ENCODE peak calls at places on chromosomes 4 and X, in nine cellular contexts. One of them, this sample, is unnamed.
A peak's percentile ranks its signal among the peaks of the same experiment; 100 is the strongest.

GRCh38 chrX:149937881-149938426 is 337 bp downstream of the EOLA2 start:
- DNase-seq in transverse colon: peak; percentile 19
- DNase-seq in suprapubic skin: no peak
- DNase-seq in H1: no peak
- DNase-seq in sigmoid colon: peak; percentile 71
- DNase-seq in SK-N-SH: no peak
- DNase-seq in upper lobe of left lung: peak; percentile 83
- DNase-seq in K562: no peak
- DNase-seq in HepG2: no peak
- DNase-seq in this sample: no peak

GRCh38 chr4:95092762-95093161 is 335.0 kb downstream of the BMPR1B start:
- DNase-seq in transverse colon: no peak
- DNase-seq in suprapubic skin: no peak
- DNase-seq in H1: no peak
- DNase-seq in sigmoid colon: no peak
- DNase-seq in SK-N-SH: peak; percentile 12
- DNase-seq in upper lobe of left lung: no peak
- DNase-seq in K562: no peak
- DNase-seq in HepG2: no peak
- DNase-seq in this sample: no peak

GRCh38 chrX:148960060-148960459 is 459.6 kb downstream of the AFF2 start:
- DNase-seq in transverse colon: no peak
- DNase-seq in suprapubic skin: no peak
- DNase-seq in H1: no peak
- DNase-seq in sigmoid colon: no peak
- DNase-seq in SK-N-SH: no peak
- DNase-seq in upper lobe of left lung: no peak
- DNase-seq in K562: no peak
- DNase-seq in HepG2: no peak
- DNase-seq in this sample: no peak

GRCh38 chrX:349196-349595 is 30.6 kb upstream of the GTPBP6 start:
- DNase-seq in transverse colon: no peak
- DNase-seq in suprapubic skin: peak; percentile 68
- DNase-seq in H1: no peak
- DNase-seq in sigmoid colon: peak; percentile 47
- DNase-seq in SK-N-SH: no peak
- DNase-seq in upper lobe of left lung: peak; percentile 36
- DNase-seq in K562: no peak
- DNase-seq in HepG2: no peak
- DNase-seq in this sample: no peak

GRCh38 chr4:10026485-10026884 is 5.2 kb upstream of the SLC2A9 start:
- DNase-seq in transverse colon: no peak
- DNase-seq in suprapubic skin: no peak
- DNase-seq in H1: no peak
- DNase-seq in sigmoid colon: peak; percentile 46
- DNase-seq in SK-N-SH: no peak
- DNase-seq in upper lobe of left lung: no peak
- DNase-seq in K562: no peak
- DNase-seq in HepG2: no peak
- DNase-seq in this sample: no peak

GRCh38 chr4:40307627-40308497 is 27.3 kb upstream of the CHRNA9 start:
- DNase-seq in transverse colon: peak; percentile 65
- DNase-seq in suprapubic skin: no peak
- DNase-seq in H1: no peak
- DNase-seq in sigmoid colon: peak; percentile 52
- DNase-seq in SK-N-SH: no peak
- DNase-seq in upper lobe of left lung: no peak
- DNase-seq in K562: peak; percentile 29
- DNase-seq in HepG2: no peak
- DNase-seq in this sample: peak; percentile 43

GRCh38 chrX:15873566-15873965 is 19.0 kb upstream of the AP1S2 start:
- DNase-seq in transverse colon: no peak
- DNase-seq in suprapubic skin: no peak
- DNase-seq in H1: no peak
- DNase-seq in sigmoid colon: no peak
- DNase-seq in SK-N-SH: no peak
- DNase-seq in upper lobe of left lung: no peak
- DNase-seq in K562: no peak
- DNase-seq in HepG2: no peak
- DNase-seq in this sample: no peak

GRCh38 chr4:16297003-16297402 is 70.7 kb upstream of the TAPT1 start:
- DNase-seq in transverse colon: no peak
- DNase-seq in suprapubic skin: no peak
- DNase-seq in H1: no peak
- DNase-seq in sigmoid colon: no peak
- DNase-seq in SK-N-SH: no peak
- DNase-seq in upper lobe of left lung: no peak
- DNase-seq in K562: no peak
- DNase-seq in HepG2: no peak
- DNase-seq in this sample: no peak

GRCh38 chrX:110806145-110806544 is 10.5 kb upstream of the CHRDL1 start:
- DNase-seq in transverse colon: no peak
- DNase-seq in suprapubic skin: no peak
- DNase-seq in H1: no peak
- DNase-seq in sigmoid colon: no peak
- DNase-seq in SK-N-SH: no peak
- DNase-seq in upper lobe of left lung: no peak
- DNase-seq in K562: no peak
- DNase-seq in HepG2: no peak
- DNase-seq in this sample: no peak
- TF ChIP-seq POLR2AphosphoS5 in transverse colon: no peak
- TF ChIP-seq POLR2AphosphoS5 in suprapubic skin: no peak
- TF ChIP-seq POLR2AphosphoS5 in H1: no peak
- TF ChIP-seq POLR2AphosphoS5 in sigmoid colon: no peak
- TF ChIP-seq POLR2AphosphoS5 in SK-N-SH: no peak
- TF ChIP-seq POLR2AphosphoS5 in upper lobe of left lung: no peak
- TF ChIP-seq POLR2AphosphoS5 in K562: no peak
- TF ChIP-seq POLR2AphosphoS5 in HepG2: no peak
- TF ChIP-seq POLR2AphosphoS5 in this sample: no peak

GRCh38 chr4:102826890-102827673 is at the start of gene UBE2D3:
- DNase-seq in transverse colon: peak; percentile 96
- DNase-seq in suprapubic skin: peak; percentile 98
- DNase-seq in H1: peak; percentile 92
- DNase-seq in sigmoid colon: peak; percentile 99
- DNase-seq in SK-N-SH: peak; percentile 78
- DNase-seq in upper lobe of left lung: peak; percentile 97
- DNase-seq in K562: peak; percentile 76
- DNase-seq in HepG2: peak; percentile 81
- DNase-seq in this sample: peak; percentile 95

GRCh38 chr4:102829803-102830202 is 2.5 kb upstream of the UBE2D3 start:
- DNase-seq in transverse colon: no peak
- DNase-seq in suprapubic skin: no peak
- DNase-seq in H1: no peak
- DNase-seq in sigmoid colon: no peak
- DNase-seq in SK-N-SH: no peak
- DNase-seq in upper lobe of left lung: peak; percentile 31
- DNase-seq in K562: no peak
- DNase-seq in HepG2: no peak
- DNase-seq in this sample: no peak

GRCh38 chr4:102826105-102826889 is 1.1 kb downstream of the UBE2D3 start:
- DNase-seq in transverse colon: no peak
- DNase-seq in suprapubic skin: peak; percentile 80
- DNase-seq in H1: peak; percentile 55
- DNase-seq in sigmoid colon: no peak
- DNase-seq in SK-N-SH: no peak
- DNase-seq in upper lobe of left lung: no peak
- DNase-seq in K562: no peak
- DNase-seq in HepG2: no peak
- DNase-seq in this sample: no peak

GRCh38 chr4:102827674-102828496 is 534 bp upstream of the UBE2D3 start:
- DNase-seq in transverse colon: peak; percentile 99
- DNase-seq in suprapubic skin: peak; percentile 99
- DNase-seq in H1: peak; percentile 92
- DNase-seq in sigmoid colon: peak; percentile 100
- DNase-seq in SK-N-SH: peak; percentile 83
- DNase-seq in upper lobe of left lung: peak; percentile 95
- DNase-seq in K562: peak; percentile 78
- DNase-seq in HepG2: peak; percentile 100
- DNase-seq in this sample: peak; percentile 98

DNA sequence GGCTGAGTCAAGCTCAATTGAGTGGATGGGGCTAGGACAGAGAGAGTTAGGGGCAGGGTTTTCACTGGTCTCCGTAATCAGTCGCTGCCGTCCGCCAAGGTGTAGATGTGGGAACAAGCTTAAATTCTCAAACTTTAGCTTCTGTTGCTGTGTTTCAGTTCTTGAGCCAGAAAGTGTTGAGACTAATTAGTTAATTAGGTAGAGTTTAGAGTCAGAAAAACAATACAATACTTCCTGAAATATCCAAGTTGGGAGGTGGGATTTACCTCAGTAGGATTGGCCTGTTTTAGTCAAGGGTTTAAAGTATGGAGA is 1.1 kb upstream of the UBE2D3 start:
- DNase-seq in transverse colon: no peak
- DNase-seq in suprapubic skin: no peak
- DNase-seq in H1: no peak
- DNase-seq in sigmoid colon: no peak
- DNase-seq in SK-N-SH: no peak
- DNase-seq in upper lobe of left lung: no peak
- DNase-seq in K562: no peak
- DNase-seq in HepG2: no peak
- DNase-seq in this sample: no peak
- TF ChIP-seq EP300 in transverse colon: no peak
- TF ChIP-seq EP300 in suprapubic skin: no peak
- TF ChIP-seq EP300 in H1: no peak
- TF ChIP-seq EP300 in sigmoid colon: no peak
- TF ChIP-seq EP300 in SK-N-SH: no peak
- TF ChIP-seq EP300 in upper lobe of left lung: no peak
- TF ChIP-seq EP300 in K562: no peak
- TF ChIP-seq EP300 in HepG2: no peak
- TF ChIP-seq EP300 in this sample: no peak

GRCh38 chr4:131091896-131092295 is 1995.9 kb downstream of the C4orf33 start:
- DNase-seq in transverse colon: no peak
- DNase-seq in suprapubic skin: no peak
- DNase-seq in H1: no peak
- DNase-seq in sigmoid colon: no peak
- DNase-seq in SK-N-SH: peak; percentile 1
- DNase-seq in upper lobe of left lung: no peak
- DNase-seq in K562: no peak
- DNase-seq in HepG2: peak; percentile 19
- DNase-seq in this sample: no peak

GRCh38 chr4:131098976-131099375 is 2003.0 kb downstream of the C4orf33 start:
- DNase-seq in transverse colon: no peak
- DNase-seq in suprapubic skin: no peak
- DNase-seq in H1: no peak
- DNase-seq in sigmoid colon: no peak
- DNase-seq in SK-N-SH: no peak
- DNase-seq in upper lobe of left lung: no peak
- DNase-seq in K562: no peak
- DNase-seq in HepG2: no peak
- DNase-seq in this sample: peak; percentile 79

DNA sequence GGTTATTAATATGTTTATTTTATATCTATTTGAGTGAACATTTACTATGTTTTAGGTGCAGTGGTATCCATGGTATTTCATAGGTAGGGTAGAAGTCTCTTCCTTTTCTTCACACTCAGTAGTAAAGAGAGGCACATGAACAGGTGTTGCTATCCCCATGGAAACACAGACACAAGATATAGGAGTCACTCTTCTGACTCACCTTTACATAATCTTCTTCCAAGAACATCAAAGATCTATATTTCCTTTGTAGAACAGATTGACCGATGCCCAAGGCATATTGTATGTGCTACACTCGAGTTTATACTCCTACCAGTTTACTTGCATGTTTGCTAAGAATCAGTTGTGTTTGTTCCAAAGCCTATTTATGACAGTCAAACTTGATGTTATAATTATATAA is 1997.4 kb downstream of the C4orf33 start:
- DNase-seq in transverse colon: no peak
- DNase-seq in suprapubic skin: no peak
- DNase-seq in H1: no peak
- DNase-seq in sigmoid colon: no peak
- DNase-seq in SK-N-SH: no peak
- DNase-seq in upper lobe of left lung: no peak
- DNase-seq in K562: no peak
- DNase-seq in HepG2: no peak
- DNase-seq in this sample: no peak
- TF ChIP-seq CTCF in transverse colon: no peak
- TF ChIP-seq CTCF in suprapubic skin: no peak
- TF ChIP-seq CTCF in H1: no peak
- TF ChIP-seq CTCF in sigmoid colon: no peak
- TF ChIP-seq CTCF in SK-N-SH: no peak
- TF ChIP-seq CTCF in upper lobe of left lung: no peak
- TF ChIP-seq CTCF in K562: no peak
- TF ChIP-seq CTCF in HepG2: no peak
- TF ChIP-seq CTCF in this sample: no peak

GRCh38 chr4:52548818-52549570 is 110.1 kb downstream of the USP46 start:
- DNase-seq in transverse colon: no peak
- DNase-seq in suprapubic skin: no peak
- DNase-seq in H1: no peak
- DNase-seq in sigmoid colon: no peak
- DNase-seq in SK-N-SH: no peak
- DNase-seq in upper lobe of left lung: no peak
- DNase-seq in K562: no peak
- DNase-seq in HepG2: no peak
- DNase-seq in this sample: no peak

GRCh38 chr4:52550186-52550585 is 108.9 kb downstream of the USP46 start:
- DNase-seq in transverse colon: no peak
- DNase-seq in suprapubic skin: no peak
- DNase-seq in H1: no peak
- DNase-seq in sigmoid colon: no peak
- DNase-seq in SK-N-SH: no peak
- DNase-seq in upper lobe of left lung: no peak
- DNase-seq in K562: no peak
- DNase-seq in HepG2: no peak
- DNase-seq in this sample: no peak

GRCh38 chr4:52546449-52546848 is 112.7 kb downstream of the USP46 start:
- DNase-seq in transverse colon: no peak
- DNase-seq in suprapubic skin: no peak
- DNase-seq in H1: no peak
- DNase-seq in sigmoid colon: no peak
- DNase-seq in SK-N-SH: peak; percentile 14
- DNase-seq in upper lobe of left lung: no peak
- DNase-seq in K562: no peak
- DNase-seq in HepG2: no peak
- DNase-seq in this sample: no peak

DNA sequence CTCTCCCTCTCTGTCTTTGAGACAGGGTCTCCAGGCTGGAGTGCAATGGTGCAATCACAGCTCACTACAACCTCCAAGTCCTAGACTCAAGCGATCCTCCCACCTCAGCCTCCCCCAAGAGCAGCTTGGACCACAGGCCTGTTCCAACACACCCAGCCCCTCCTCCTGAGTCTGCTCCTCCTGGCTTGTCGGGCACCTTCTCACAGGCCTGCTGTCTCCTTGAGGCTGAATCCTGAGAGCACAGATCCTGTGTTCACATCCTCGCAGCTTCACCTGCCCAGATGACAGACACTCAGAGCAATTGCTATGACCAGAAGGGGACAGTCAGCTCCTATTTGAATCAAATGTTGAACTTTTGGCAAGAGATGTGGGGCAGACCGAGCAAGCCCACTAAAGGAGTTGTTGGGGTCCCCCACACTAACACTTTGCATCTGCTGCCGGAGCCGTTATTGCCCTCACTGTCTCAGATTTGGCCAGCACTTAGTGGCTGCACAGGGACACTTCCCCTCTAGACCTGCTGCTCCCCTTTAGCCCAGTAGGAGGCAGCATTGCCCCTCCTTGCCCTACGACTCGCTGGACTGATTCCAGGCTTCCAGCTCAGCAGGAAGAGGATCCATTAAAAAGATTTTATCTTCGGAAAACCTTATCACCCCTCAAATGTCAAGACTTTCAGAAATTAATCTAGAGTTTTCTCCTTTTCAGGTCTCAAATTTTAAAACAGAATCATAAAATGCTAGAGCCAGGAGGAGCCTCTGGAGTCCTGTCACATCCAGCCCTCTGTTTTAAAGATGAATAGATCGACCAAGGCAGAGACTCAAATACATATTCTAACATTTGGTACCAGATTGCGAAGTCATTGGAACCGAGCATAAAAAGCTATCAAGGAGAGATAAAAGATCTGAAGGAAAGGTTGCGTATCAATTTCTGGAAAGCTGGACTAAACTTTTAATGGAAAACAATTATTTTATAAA is 113.7 kb downstream of the USP46 start:
- DNase-seq in transverse colon: peak; percentile 79
- DNase-seq in suprapubic skin: no peak
- DNase-seq in H1: peak; percentile 92
- DNase-seq in sigmoid colon: peak; percentile 86
- DNase-seq in SK-N-SH: peak; percentile 79
- DNase-seq in upper lobe of left lung: no peak
- DNase-seq in K562: peak; percentile 75
- DNase-seq in HepG2: peak; percentile 49
- DNase-seq in this sample: peak; percentile 85
- TF ChIP-seq POLR2AphosphoS5 in transverse colon: peak; percentile 57
- TF ChIP-seq POLR2AphosphoS5 in suprapubic skin: no peak
- TF ChIP-seq POLR2AphosphoS5 in H1: no peak
- TF ChIP-seq POLR2AphosphoS5 in sigmoid colon: peak; percentile 16
- TF ChIP-seq POLR2AphosphoS5 in SK-N-SH: no peak
- TF ChIP-seq POLR2AphosphoS5 in upper lobe of left lung: no peak
- TF ChIP-seq POLR2AphosphoS5 in K562: no peak
- TF ChIP-seq POLR2AphosphoS5 in HepG2: no peak
- TF ChIP-seq POLR2AphosphoS5 in this sample: peak; percentile 57